ENCODE peak calls at places on chromosome 17, in nine cellular contexts. M, H, Q, L, F, O, G, U and I are unnamed samples.

GRCh38 chr17:78715000-78715771 is 66.9 kb downstream of the CYTH1 start:
- DNase-seq in M (peak), H (peak), Q (no peak), L (no peak), F (no peak), O (no peak), G (no peak), U (no peak), I (no peak)

GRCh38 chr17:43560461-43561427 is 14.6 kb upstream of the ETV4 start:
- DNase-seq in M (no peak), H (no peak), Q (no peak), L (no peak), F (no peak), O (no peak), G (no peak), U (no peak), I (no peak)

GRCh38 chr17:35132816-35133550 is 9.1 kb downstream of the NLE1 start:
- DNase-seq in M (no peak), H (no peak), Q (no peak), L (no peak), F (no peak), O (no peak), G (no peak), U (no peak), I (no peak)

GRCh38 chr17:49557204-49558024 is 18.3 kb upstream of the NXPH3 start:
- DNase-seq in M (peak), H (no peak), Q (peak), L (no peak), F (no peak), O (peak), G (no peak), U (peak), I (peak)

GRCh38 chr17:6279659-6280058 is 155.3 kb downstream of the AIPL1 start:
- DNase-seq in M (no peak), H (no peak), Q (peak), L (no peak), F (no peak), O (peak), G (no peak), U (no peak), I (peak)

GRCh38 chr17:28700830-28701492 is 10.7 kb downstream of the PROCA1 start:
- DNase-seq in M (no peak), H (no peak), Q (no peak), L (no peak), F (no peak), O (no peak), G (no peak), U (no peak), I (no peak)

GRCh38 chr17:44804301-44805061 is 25.6 kb downstream of the GJC1 start:
- DNase-seq in M (no peak), H (no peak), Q (no peak), L (no peak), F (no peak), O (no peak), G (peak), U (no peak), I (no peak)

GRCh38 chr17:2347805-2348685 is 10.7 kb downstream of the SGSM2 start:
- DNase-seq in M (peak), H (no peak), Q (peak), L (no peak), F (no peak), O (peak), G (peak), U (no peak), I (peak)

GRCh38 chr17:68161644-68162428 is 86.0 kb upstream of the AMZ2 start:
- DNase-seq in M (no peak), H (no peak), Q (no peak), L (no peak), F (no peak), O (peak), G (peak), U (no peak), I (no peak)

GRCh38 chr17:61574542-61575351 is 16.3 kb downstream of the NACA2 start:
- DNase-seq in M (peak), H (peak), Q (peak), L (no peak), F (no peak), O (peak), G (no peak), U (no peak), I (peak)

GRCh38 chr17:75270966-75271232 is at the start of gene MIF4GD:
- DNase-seq in M (no peak), H (no peak), Q (no peak), L (no peak), F (no peak), O (no peak), G (no peak), U (no peak), I (peak)

GRCh38 chr17:63700528-63701441 is 860 bp upstream of the LIMD2 start:
- DNase-seq in M (peak), H (no peak), Q (no peak), L (no peak), F (peak), O (no peak), G (peak), U (peak), I (no peak)

GRCh38 chr17:76447931-76448652 is 4.9 kb downstream of the UBE2O start:
- DNase-seq in M (peak), H (no peak), Q (no peak), L (no peak), F (no peak), O (peak), G (no peak), U (no peak), I (no peak)

GRCh38 chr17:80987941-80988461 is 3.6 kb upstream of the CHMP6 start:
- DNase-seq in M (peak), H (no peak), Q (no peak), L (no peak), F (peak), O (no peak), G (no peak), U (no peak), I (peak)

GRCh38 chr17:10117581-10118001 is 80.8 kb downstream of the GAS7 start:
- DNase-seq in M (no peak), H (no peak), Q (no peak), L (no peak), F (no peak), O (no peak), G (peak), U (peak), I (peak)

GRCh38 chr17:28151001-28151400 is 108.5 kb downstream of the NLK start:
- DNase-seq in M (no peak), H (no peak), Q (no peak), L (no peak), F (no peak), O (no peak), G (no peak), U (no peak), I (peak)

GRCh38 chr17:72587773-72588511 is 467.1 kb downstream of the SOX9 start:
- DNase-seq in M (no peak), H (no peak), Q (peak), L (no peak), F (no peak), O (peak), G (no peak), U (peak), I (no peak)

GRCh38 chr17:32111141-32111771 is 31.0 kb upstream of the RHOT1 start:
- DNase-seq in M (peak), H (peak), Q (peak), L (no peak), F (peak), O (peak), G (peak), U (no peak), I (peak)